ENCODE peak calls at places on chromosomes 4 and X, in nine cellular contexts. D is NCI-H1092 treated with DMSO at 0.1 percent for 48 hours, T is NCI-H2081, U is AG09319, S is endodermal cell, L is NCI-H1105, C is omental fat pad, O is dorsolateral prefrontal cortex, P is lower leg skin. A is an unnamed sample.

GRCh38 chrX:113594504-113594903 is 753.9 kb upstream of the AMOT start:
- DNase-seq in D (no peak), T (no peak), U (no peak), S (no peak), L (no peak), C (no peak), O (no peak), P (no peak), A (no peak)

GRCh38 chr4:2135083-2135482 is 76.0 kb downstream of the NAT8L start:
- DNase-seq in D (peak), T (peak), U (peak), S (no peak), L (no peak), C (no peak), O (no peak), P (no peak), A (no peak)

GRCh38 chr4:53005149-53005546 is 143.0 kb downstream of the RASL11B start:
- DNase-seq in D (no peak), T (no peak), U (no peak), S (no peak), L (no peak), C (no peak), O (no peak), P (no peak), A (no peak)

GRCh38 chr4:1152284-1152683 is 20.1 kb downstream of the SPON2 start:
- DNase-seq in D (no peak), T (no peak), U (no peak), S (no peak), L (no peak), C (no peak), O (no peak), P (peak), A (no peak)

GRCh38 chr4:78939667-78940008 is 400 bp upstream of the PAQR3 start:
- DNase-seq in D (peak), T (no peak), U (no peak), S (no peak), L (no peak), C (no peak), O (no peak), P (no peak), A (no peak)

GRCh38 chr4:139684351-139684750 is 18.7 kb downstream of the MGST2 start:
- DNase-seq in D (no peak), T (no peak), U (peak), S (no peak), L (no peak), C (no peak), O (no peak), P (peak), A (no peak)

GRCh38 chr4:128455076-128455345 is 167.4 kb upstream of the PGRMC2 start:
- DNase-seq in D (no peak), T (no peak), U (no peak), S (no peak), L (no peak), C (no peak), O (no peak), P (no peak), A (no peak)

GRCh38 chrX:15908891-15909290 is 54.3 kb upstream of the AP1S2 start:
- DNase-seq in D (no peak), T (no peak), U (no peak), S (no peak), L (no peak), C (no peak), O (no peak), P (no peak), A (no peak)

GRCh38 chrX:17939724-17940123 is 78.6 kb upstream of the RAI2 start:
- DNase-seq in D (no peak), T (no peak), U (no peak), S (peak), L (no peak), C (no peak), O (no peak), P (no peak), A (no peak)